ENCODE peak calls at places on chromosome 12, in five cellular contexts. K is WTC11; W is mesothelial cell of epicardium; C is activated CD4-positive, alpha-beta T cell treated with anti-CD3 and anti-CD28 coated beads, Interleukin-2, amount 50 U/mL, for 24 hours; A is myocyte. P is an unnamed sample.

GRCh38 chr12:24378548-24379011 is 429.1 kb upstream of the SOX5 start:
- DNase-seq in A (peak; percentile 27), K (no peak), C (no peak), W (no peak), P (peak; percentile 44)

GRCh38 chr12:457676-458075 is 2.1 kb upstream of the B4GALNT3 start:
- DNase-seq in A (peak; percentile 75), C (no peak), K (no peak), W (no peak), P (no peak)

GRCh38 chr12:3218846-3219632 is 141.9 kb downstream of the TSPAN9 start:
- DNase-seq in A (no peak), C (no peak), K (no peak), W (no peak), P (no peak)

GRCh38 chr12:121050725-121051124 is 11.7 kb upstream of the OASL start:
- DNase-seq in A (no peak), W (no peak), K (no peak), C (no peak), P (no peak)

GRCh38 chr12:92927055-92927435 is 2.0 kb downstream of the EEA1 start:
- DNase-seq in A (peak; percentile 85), C (peak; percentile 21), W (no peak), K (no peak), P (peak; percentile 42)

GRCh38 chr12:131047789-131048610 is 94.3 kb downstream of the ADGRD1 start:
- DNase-seq in W (no peak), A (no peak), C (no peak), K (no peak), P (no peak)

GRCh38 chr12:85923767-85924331 is 49.8 kb downstream of the NTS start:
- DNase-seq in C (no peak), K (no peak), W (no peak), A (peak; percentile 38), P (peak; percentile 14)

GRCh38 chr12:97313471-97314190 is 149.0 kb upstream of the RMST start:
- DNase-seq in W (no peak), K (no peak), C (no peak), A (peak; percentile 18), P (no peak)

GRCh38 chr12:80321653-80322052 is 122.4 kb upstream of the PTPRQ start:
- DNase-seq in C (no peak), K (no peak), A (no peak), W (no peak), P (no peak)

GRCh38 chr12:56805282-56805855 is 42.2 kb downstream of the HSD17B6 start:
- DNase-seq in C (no peak), W (no peak), A (no peak), K (no peak), P (no peak)

P was measured in neural progenitor cell.